ENCODE peak calls at places on chromosomes 3 and 15, in six cellular contexts. L is HCT116, C is endothelial cell of umbilical vein, N is GM12878, M is K562, Q is SK-N-SH. H is an unnamed sample.

GRCh38 chr15:92899910-92900711 is at the start of gene CHD2:
- DNase-seq in L (peak; percentile 89), C (peak; percentile 89), N (peak; percentile 82), M (peak; percentile 92), Q (peak; percentile 84), H (peak; percentile 95)

GRCh38 chr3:172690936-172691335 is 19.9 kb downstream of the NCEH1 start:
- DNase-seq in L (no peak), C (no peak), N (no peak), M (no peak), Q (no peak), H (no peak)

GRCh38 chr3:135895106-135895733 is 70.3 kb upstream of the PPP2R3A start:
- DNase-seq in L (peak; percentile 72), C (peak; percentile 78), N (peak; percentile 5), M (peak; percentile 65), Q (peak; percentile 57), H (peak; percentile 90)

GRCh38 chr3:174440350-174440716 is 418.8 kb upstream of the NAALADL2 start:
- DNase-seq in L (no peak), C (no peak), N (no peak), M (peak; percentile 2), Q (no peak), H (peak; percentile 59)

GRCh38 chr15:92797168-92798052 is 102.7 kb upstream of the CHD2 start:
- DNase-seq in L (peak; percentile 73), C (peak; percentile 77), N (peak; percentile 40), M (peak; percentile 84), Q (peak; percentile 62), H (peak; percentile 93)

GRCh38 chr3:81382470-81382869 is 379.0 kb downstream of the GBE1 start:
- DNase-seq in L (no peak), C (no peak), N (no peak), M (no peak), Q (no peak), H (no peak)

GRCh38 chr3:67635806-67636205 is 18.6 kb downstream of the SUCLG2 start:
- DNase-seq in L (no peak), C (no peak), N (no peak), M (no peak), Q (no peak), H (no peak)

GRCh38 chr3:171526146-171526545 is 65.9 kb upstream of the TNIK start:
- DNase-seq in L (no peak), C (no peak), N (no peak), M (no peak), Q (no peak), H (no peak)

GRCh38 chr3:126438186-126438585 is 37.5 kb downstream of the ZXDC start:
- DNase-seq in L (no peak), C (no peak), N (no peak), M (no peak), Q (peak; percentile 16), H (no peak)

GRCh38 chr3:156478931-156479330 is 76.0 kb downstream of the SSR3 start:
- DNase-seq in L (no peak), C (no peak), N (no peak), M (no peak), Q (no peak), H (no peak)

GRCh38 chr3:72492240-72492639 is 356.0 kb downstream of the SHQ1 start:
- DNase-seq in L (no peak), C (no peak), N (no peak), M (no peak), Q (no peak), H (no peak)

GRCh38 chr3:8239718-8240698 is 261.6 kb upstream of the LMCD1 start:
- DNase-seq in L (peak; percentile 48), C (peak; percentile 62), N (no peak), M (peak; percentile 52), Q (peak; percentile 50), H (peak; percentile 74)

GRCh38 chr15:64766041-64766440 is 9.3 kb downstream of the RBPMS2 start:
- DNase-seq in L (no peak), C (no peak), N (no peak), M (no peak), Q (no peak), H (no peak)

GRCh38 chr3:154886437-154886836 is 193.7 kb upstream of the MME start:
- DNase-seq in L (no peak), C (no peak), N (no peak), M (no peak), Q (peak; percentile 2), H (no peak)

GRCh38 chr3:17828388-17828787 is 86.0 kb upstream of the TBC1D5 start:
- DNase-seq in L (no peak), C (no peak), N (no peak), M (no peak), Q (no peak), H (no peak)

GRCh38 chr15:72599855-72600464 is 54.5 kb upstream of the GOLGA6B start:
- DNase-seq in L (peak; percentile 47), C (peak; percentile 56), N (no peak), M (peak; percentile 68), Q (peak; percentile 55), H (peak; percentile 67)

GRCh38 chr3:130699765-130700164 is 46.9 kb downstream of the PIK3R4 start:
- DNase-seq in L (peak; percentile 10), C (peak; percentile 33), N (no peak), M (peak; percentile 27), Q (no peak), H (peak; percentile 69)
- TF ChIP-seq CTCF in L (peak; percentile 68), C (peak; percentile 14), N (peak; percentile 59), M (peak; percentile 35), Q (peak; percentile 46), H (peak; percentile 80)

GRCh38 chr15:80160570-80161156 is 7.9 kb downstream of the FAH start:
- DNase-seq in L (no peak), C (peak; percentile 77), N (peak; percentile 39), M (peak; percentile 91), Q (no peak), H (no peak)
- TF ChIP-seq POLR2AphosphoS5 in L (no peak), C (peak; percentile 53), N (no peak), M (no peak), Q (no peak), H (no peak)

GRCh38 chr3:46411271-46411670 is 4.2 kb downstream of the CCRL2 start:
- DNase-seq in L (no peak), C (no peak), N (no peak), M (no peak), Q (no peak), H (no peak)
- H2AFZ ChIP-seq in L (no peak overlapping the region), C (no peak overlapping the region), N (no peak overlapping the region), M (no peak overlapping the region), Q (no peak overlapping the region), H (no peak overlapping the region)

GRCh38 chr3:184345678-184346144 is 8.3 kb downstream of the FAM131A start:
- DNase-seq in L (peak; percentile 80), C (peak; percentile 44), N (no peak), M (peak; percentile 88), Q (peak; percentile 73), H (peak; percentile 94)
- TF ChIP-seq CTCF in L (peak; percentile 70), C (peak; percentile 43), N (peak; percentile 47), M (peak; percentile 77), Q (peak; percentile 54), H (peak; percentile 67)

DNA sequence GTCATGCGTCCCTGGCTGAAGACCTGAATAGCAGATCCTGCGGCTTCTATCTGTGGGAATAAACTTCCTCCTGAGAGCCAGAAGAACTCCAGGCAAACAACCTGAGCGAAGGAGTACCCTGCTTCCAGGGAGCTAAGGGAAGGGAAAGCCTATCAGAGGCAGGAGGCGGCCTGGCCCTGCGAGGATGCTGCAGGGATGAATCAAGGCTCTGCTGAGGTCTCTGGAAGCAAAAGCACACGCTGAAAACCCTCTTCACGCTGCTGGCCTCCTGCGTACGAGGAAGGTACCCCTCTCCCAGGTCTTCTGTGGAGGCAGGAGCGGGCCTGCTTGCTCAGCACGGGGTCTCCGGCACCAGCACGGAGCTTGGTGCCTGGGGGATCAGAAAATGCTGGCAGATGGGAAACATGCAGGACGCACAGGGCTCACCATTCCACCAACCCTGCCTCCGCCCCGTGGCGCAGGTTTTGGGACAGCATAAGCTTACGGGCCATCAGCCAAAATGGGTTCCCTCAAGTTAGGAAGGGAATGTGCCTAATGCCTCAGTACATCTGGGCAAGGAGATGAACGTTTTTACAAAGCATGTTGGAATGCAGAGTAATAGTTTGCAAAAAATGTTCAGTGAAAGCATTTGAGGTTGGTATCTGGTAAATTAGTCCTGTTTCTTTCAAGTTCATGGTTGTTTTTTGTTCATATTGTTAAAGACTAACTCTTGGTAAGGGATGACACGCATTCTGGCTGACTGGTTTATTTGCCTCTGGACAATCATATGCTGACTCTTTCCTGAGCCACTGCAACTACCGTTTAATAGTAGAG is 72.3 kb downstream of the CHSY1 start:
- DNase-seq in L (no peak), C (no peak), N (no peak), M (no peak), Q (no peak), H (no peak)
- TF ChIP-seq POLR2AphosphoS5 in L (no peak), C (no peak), N (no peak), M (no peak), Q (no peak), H (no peak)

H was measured in GM23338.